ENCODE peak calls at places on chromosomes 3 and 15, in four cellular contexts. N is HL-60, L is K562, D is GM12878. X is an unnamed sample.

GRCh38 chr3:187997490-187997889 is 156.5 kb upstream of the LPP start:
- DNase-seq in N (no peak), D (no peak), L (no peak), X (no peak)

GRCh38 chr3:27500986-27501385 is 16.8 kb upstream of the SLC4A7 start:
- DNase-seq in N (no peak), D (no peak), L (no peak), X (no peak)

GRCh38 chr15:31554261-31554660 is 227.6 kb downstream of the KLF13 start:
- DNase-seq in N (no peak), D (no peak), L (no peak), X (no peak)

GRCh38 chr3:78337801-78338211 is 1297.9 kb downstream of the ROBO2 start:
- DNase-seq in D (no peak), L (no peak), N (no peak), X (no peak)

GRCh38 chr3:108342829-108343478 is 46.6 kb downstream of the HHLA2 start:
- DNase-seq in N (no peak), D (peak), L (peak), X (no peak)

GRCh38 chr15:90414408-90415028 is 26.5 kb downstream of the IQGAP1 start:
- DNase-seq in L (no peak), D (no peak), N (no peak), X (no peak)

GRCh38 chr3:100093826-100094225 is 20.5 kb downstream of the FILIP1L start:
- DNase-seq in D (no peak), L (no peak), N (no peak), X (no peak)

GRCh38 chr3:23863060-23863459 is 53.7 kb downstream of the NKIRAS1 start:
- DNase-seq in N (no peak), L (no peak), D (no peak), X (no peak)

GRCh38 chr3:106007512-106007911 is 138.7 kb upstream of the CBLB start:
- DNase-seq in N (no peak), D (no peak), L (no peak), X (no peak)

GRCh38 chr3:155753038-155753647 is 8.3 kb upstream of the PLCH1 start:
- DNase-seq in N (peak), D (no peak), L (peak), X (no peak)

GRCh38 chr3:170699158-170700053 is 113.5 kb upstream of the SLC7A14 start:
- DNase-seq in D (no peak), N (no peak), L (peak), X (no peak)

GRCh38 chr15:52496776-52497470 is 31.8 kb downstream of the MYO5A start:
- DNase-seq in N (no peak), L (no peak), D (no peak), X (no peak)

GRCh38 chr15:88274534-88275460 is 18.3 kb upstream of the NTRK3 start:
- DNase-seq in L (peak), N (no peak), D (no peak), X (peak)

GRCh38 chr3:156433138-156433537 is 121.8 kb downstream of the SSR3 start:
- DNase-seq in N (no peak), L (no peak), D (no peak), X (no peak)

GRCh38 chr3:110628650-110629301 is 442.8 kb upstream of the NECTIN3 start:
- DNase-seq in D (no peak), L (no peak), N (no peak), X (no peak)

GRCh38 chr3:184576457-184577240 is 15.1 kb downstream of the EPHB3 start:
- DNase-seq in N (no peak), D (no peak), L (no peak), X (no peak)

GRCh38 chr15:68617001-68617400 is 38.2 kb downstream of the CORO2B start:
- DNase-seq in L (no peak), D (no peak), N (no peak), X (no peak)

GRCh38 chr3:24678441-24678865 is 183.8 kb upstream of the THRB start:
- DNase-seq in L (no peak), D (no peak), N (peak), X (no peak)

GRCh38 chr15:72919936-72920455 is 132.3 kb upstream of the NEO1 start:
- DNase-seq in D (no peak), N (no peak), L (no peak), X (no peak)

GRCh38 chr3:158058775-158059174 is 47.4 kb downstream of the SHOX2 start:
- DNase-seq in L (no peak), D (no peak), N (no peak), X (no peak)

GRCh38 chr3:185439745-185440466 is 58.9 kb downstream of the TMEM41A start:
- DNase-seq in L (no peak), N (no peak), D (no peak), X (no peak)

GRCh38 chr3:51380601-51381332 is 4.3 kb upstream of the MANF start:
- DNase-seq in L (no peak), N (no peak), D (no peak), X (no peak)

GRCh38 chr3:51378726-51379125 is 6.4 kb upstream of the MANF start:
- DNase-seq in L (no peak), N (no peak), D (no peak), X (no peak)

GRCh38 chr3:51379746-51380330 is 5.3 kb upstream of the MANF start:
- DNase-seq in L (no peak), N (no peak), D (no peak), X (no peak)

GRCh38 chr3:51378075-51378474 is 7.0 kb upstream of the MANF start:
- DNase-seq in N (no peak), L (no peak), D (no peak), X (no peak)

GRCh38 chr3:51379301-51379700 is 5.8 kb upstream of the MANF start:
- DNase-seq in D (no peak), L (no peak), N (no peak), X (no peak)
- TF ChIP-seq SPI1 in D (no peak), L (no peak), N (no peak), X (no peak)

GRCh38 chr3:81033185-81033584 is 728.3 kb downstream of the GBE1 start:
- DNase-seq in L (no peak), N (no peak), D (no peak), X (no peak)
- TF ChIP-seq POLR2AphosphoS5 in L (no peak), N (no peak), D (no peak), X (no peak)

GRCh38 chr3:61354604-61355003 is 103.4 kb upstream of the FHIT start:
- DNase-seq in D (peak), N (no peak), L (no peak), X (no peak)

GRCh38 chr3:61357902-61358301 is 106.7 kb upstream of the FHIT start:
- DNase-seq in D (no peak), N (no peak), L (no peak), X (no peak)

GRCh38 chr3:61356678-61357077 is 105.4 kb upstream of the FHIT start:
- DNase-seq in D (no peak), N (no peak), L (no peak), X (no peak)

GRCh38 chr3:61358364-61358763 is 107.1 kb upstream of the FHIT start:
- DNase-seq in N (peak), D (peak), L (no peak), X (peak)

GRCh38 chr3:61360297-61360696 is 109.0 kb upstream of the FHIT start:
- DNase-seq in N (no peak), D (no peak), L (no peak), X (no peak)
- TF ChIP-seq SPI1 in N (no peak), D (no peak), L (no peak), X (no peak)

GRCh38 chr15:78263907-78264303 is 457 bp upstream of the DNAJA4 start:
- DNase-seq in N (no peak), L (no peak), D (no peak), X (no peak)

GRCh38 chr15:78263351-78263781 is 996 bp upstream of the DNAJA4 start:
- DNase-seq in D (no peak), N (no peak), L (peak), X (no peak)

GRCh38 chr15:78265752-78266224 is 1.4 kb downstream of the DNAJA4 start:
- DNase-seq in D (no peak), N (no peak), L (no peak), X (no peak)

GRCh38 chr15:78265137-78265460 is 737 bp downstream of the DNAJA4 start:
- DNase-seq in D (no peak), L (no peak), N (no peak), X (no peak)

DNA sequence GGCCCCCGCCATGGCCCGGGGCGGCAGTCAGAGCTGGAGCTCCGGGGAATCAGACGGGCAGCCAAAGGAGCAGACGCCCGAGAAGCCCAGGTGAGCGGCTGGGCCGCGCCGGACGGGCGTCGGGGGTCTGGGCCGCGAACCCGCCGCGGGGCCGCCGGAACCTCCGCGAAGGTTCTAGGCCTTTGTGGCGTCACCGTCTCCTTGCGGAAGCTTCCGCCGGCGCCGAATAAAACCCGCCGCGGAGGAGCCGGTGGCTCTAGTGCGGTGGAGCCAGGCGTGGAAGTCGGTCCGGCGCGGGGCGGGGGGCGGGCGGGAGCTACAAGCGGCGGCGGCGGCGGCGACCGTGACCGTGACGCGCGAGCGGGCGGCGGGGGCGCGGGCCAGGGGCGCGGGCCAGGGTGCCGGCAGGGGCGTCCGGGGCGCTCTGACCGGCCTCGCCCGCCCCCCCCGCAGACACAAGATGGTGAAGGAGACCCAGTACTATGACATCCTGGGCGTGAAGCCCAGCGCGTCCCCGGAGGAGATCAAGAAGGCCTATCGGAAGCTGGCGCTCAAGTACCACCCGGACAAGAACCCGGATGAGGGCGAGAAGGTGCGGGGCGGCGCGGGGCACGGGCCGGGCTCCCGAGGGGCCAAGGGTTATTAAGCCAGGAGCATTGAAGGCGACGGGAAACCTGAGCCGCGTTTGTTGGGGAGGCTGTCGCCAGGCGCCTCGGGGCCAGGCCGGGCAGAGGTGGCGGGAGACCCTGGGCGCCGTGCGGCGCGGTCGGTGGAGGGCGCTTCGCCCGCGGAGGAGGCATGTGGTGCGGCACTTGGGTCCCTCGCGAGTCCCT is at the start of gene DNAJA4:
- DNase-seq in N (no peak), D (no peak), L (no peak), X (peak)
- TF ChIP-seq POLR2AphosphoS5 in N (no peak), D (no peak), L (no peak), X (no peak)

DNA sequence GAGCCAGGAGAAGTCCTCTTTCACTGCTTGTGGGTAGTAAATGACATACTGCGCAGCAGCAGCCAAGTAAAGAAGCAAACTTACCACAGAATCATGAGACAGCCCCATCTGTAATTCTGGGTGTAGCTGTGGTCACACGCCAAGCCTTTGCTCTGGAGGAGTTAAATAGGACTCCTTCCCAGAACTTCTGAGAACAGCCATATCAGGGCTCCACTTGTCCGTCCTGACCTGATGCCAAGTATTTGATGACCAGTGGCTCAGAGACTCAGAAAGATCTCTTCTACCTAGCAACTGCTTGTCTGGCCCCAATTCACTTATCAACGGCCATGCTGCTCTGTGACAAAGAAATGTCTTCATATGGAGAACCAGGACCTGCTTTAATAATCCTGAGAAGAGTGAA is 20.6 kb upstream of the GOLIM4 start:
- DNase-seq in L (peak), D (no peak), N (no peak), X (no peak)
- TF ChIP-seq SPI1 in L (no peak), D (no peak), N (no peak), X (no peak)

DNA sequence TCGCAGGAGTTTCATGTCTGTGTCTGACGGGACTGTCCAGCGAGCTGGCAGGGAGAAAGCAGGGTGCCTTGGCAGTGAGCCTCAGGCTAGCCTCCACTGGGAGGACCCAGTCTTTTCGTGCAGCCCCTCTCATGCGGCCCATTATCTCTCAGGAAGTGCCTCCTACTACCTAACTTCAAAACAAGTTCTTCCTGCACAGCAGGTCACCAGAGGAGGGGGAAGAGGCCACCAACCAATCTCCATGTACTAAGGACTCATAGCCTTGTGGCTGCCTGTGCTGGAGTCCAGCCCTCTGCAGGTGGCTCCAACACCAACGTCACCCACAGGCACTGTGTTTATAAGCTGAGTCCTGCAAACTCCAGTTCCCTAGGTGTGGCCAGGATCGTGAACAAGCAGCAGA is 4.8 kb downstream of the VIPR1 start:
- DNase-seq in L (peak), N (no peak), D (no peak), X (no peak)
- TF ChIP-seq POLR2AphosphoS5 in L (no peak), N (no peak), D (no peak), X (no peak)

GRCh38 chr3:40586866-40587265 is 62.1 kb downstream of the ZNF621 start:
- DNase-seq in L (no peak), N (no peak), D (no peak), X (no peak)
- TF ChIP-seq SPI1 in L (no peak), N (no peak), D (no peak), X (no peak)

DNA sequence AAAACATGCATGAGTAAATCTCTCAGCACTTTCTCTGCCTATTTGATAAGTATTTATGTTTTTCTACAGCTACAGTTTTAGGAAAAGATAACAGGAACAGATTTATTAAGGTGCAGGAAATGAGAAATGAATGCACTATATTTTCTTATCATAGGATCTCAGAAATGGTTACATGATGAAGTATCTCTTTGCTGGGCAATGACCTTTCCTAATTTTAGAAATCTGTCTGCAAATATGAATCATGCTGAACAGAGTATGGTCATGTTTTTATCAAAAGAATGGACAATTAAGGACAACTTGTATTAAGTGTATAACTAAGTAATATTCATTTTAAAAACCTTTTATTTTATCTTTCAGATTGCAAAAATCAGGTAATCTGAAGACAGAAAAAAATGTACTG is 53.8 kb upstream of the SPPL2A start:
- DNase-seq in D (no peak), N (no peak), L (no peak), X (no peak)
- TF ChIP-seq POLR2AphosphoS5 in D (no peak), N (no peak), L (no peak), X (no peak)

DNA sequence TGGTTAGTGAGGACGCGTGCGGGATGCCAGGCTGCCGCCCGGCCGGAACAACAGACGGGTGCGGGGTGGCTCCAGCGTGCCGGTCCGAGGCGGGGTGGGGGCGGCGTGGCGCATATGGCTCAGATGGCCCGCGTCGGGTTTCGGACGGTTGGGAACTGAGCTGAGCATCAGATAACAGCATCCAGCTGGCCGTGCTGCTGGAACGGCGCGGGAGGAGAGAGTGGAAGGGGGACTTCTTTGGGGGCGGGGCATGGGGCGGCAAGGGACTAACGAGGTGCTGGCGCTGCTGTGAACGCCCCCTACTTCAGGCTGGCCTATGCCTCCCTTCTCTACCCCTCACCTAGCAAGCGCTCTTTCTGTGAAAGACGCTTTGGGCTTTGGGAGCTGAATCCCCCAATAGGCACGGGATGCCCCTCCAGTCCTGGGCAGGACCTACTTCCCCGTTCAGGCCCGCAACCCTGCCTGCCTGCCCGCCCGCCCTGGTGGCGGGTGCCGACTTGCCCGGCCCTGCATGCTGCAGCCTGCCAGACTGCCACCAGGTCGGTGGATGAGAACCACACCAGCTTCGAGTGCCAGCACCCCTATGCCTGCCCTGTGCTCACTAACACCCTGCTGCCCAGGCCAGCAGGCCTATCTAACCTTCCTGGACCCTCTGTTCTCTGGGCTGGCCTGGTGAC is 541 bp downstream of the INKA1 start:
- DNase-seq in N (peak), D (no peak), L (peak), X (no peak)
- TF ChIP-seq SPI1 in N (no peak), D (no peak), L (no peak), X (no peak)

X was measured in GM12891.